ENCODE peak calls at places on chromosomes 7 and 10, in six cellular contexts. C, V, I, L, M and Z are unnamed samples.
A peak's percentile ranks its signal among the peaks of the same experiment; 100 is the strongest.

GRCh38 chr10:122051609-122052385 is 62.8 kb downstream of the TACC2 start:
- DNase-seq in C (peak; percentile 74), V (peak; percentile 63), I (peak; percentile 73), L (peak; percentile 51), M (no peak), Z (peak; percentile 60)

GRCh38 chr10:124650820-124651401 is 93.3 kb downstream of the FAM53B start:
- DNase-seq in C (no peak), V (no peak), I (no peak), L (no peak), M (peak; percentile 66), Z (no peak)

GRCh38 chr10:96285331-96285752 is 14.0 kb upstream of the BLNK start:
- DNase-seq in C (peak; percentile 18), V (peak; percentile 84), I (no peak), L (no peak), M (no peak), Z (no peak)

GRCh38 chr7:131424219-131424822 is 96.6 kb downstream of the MKLN1 start:
- DNase-seq in C (no peak), V (no peak), I (peak; percentile 32), L (no peak), M (no peak), Z (no peak)

GRCh38 chr10:112365014-112365432 is 8.9 kb upstream of the ACSL5 start:
- DNase-seq in C (no peak), V (peak; percentile 77), I (no peak), L (no peak), M (no peak), Z (no peak)

GRCh38 chr7:2814186-2814530 is 29.9 kb downstream of the GNA12 start:
- DNase-seq in C (no peak), V (no peak), I (no peak), L (no peak), M (no peak), Z (no peak)

GRCh38 chr7:99837649-99838361 is 10.0 kb downstream of the CYP3A43 start:
- DNase-seq in C (no peak), V (no peak), I (peak; percentile 40), L (no peak), M (no peak), Z (no peak)

GRCh38 chr10:14010083-14010551 is 320.6 kb downstream of the FRMD4A start:
- DNase-seq in C (no peak), V (no peak), I (no peak), L (no peak), M (no peak), Z (no peak)

GRCh38 chr7:28832669-28833068 is 125.5 kb downstream of the TRIL start:
- DNase-seq in C (no peak), V (no peak), I (no peak), L (no peak), M (no peak), Z (no peak)

GRCh38 chr7:110718514-110719205 is 372.3 kb upstream of the LRRN3 start:
- DNase-seq in C (no peak), V (no peak), I (no peak), L (no peak), M (no peak), Z (no peak)

GRCh38 chr10:102963237-102963886 is 45.3 kb downstream of the CNNM2 start:
- DNase-seq in C (peak; percentile 8), V (no peak), I (no peak), L (no peak), M (no peak), Z (no peak)

GRCh38 chr7:19284596-19285300 is 139.5 kb upstream of the FERD3L start:
- DNase-seq in C (no peak), V (no peak), I (no peak), L (no peak), M (no peak), Z (no peak)

GRCh38 chr10:43595739-43596298 is 10.4 kb upstream of the ZNF485 start:
- DNase-seq in C (no peak), V (no peak), I (no peak), L (no peak), M (peak; percentile 5), Z (no peak)

GRCh38 chr10:79322616-79323566 is 24.4 kb upstream of the PPIF start:
- DNase-seq in C (no peak), V (no peak), I (no peak), L (no peak), M (peak; percentile 68), Z (no peak)

GRCh38 chr10:28837613-28838390 is 160.5 kb downstream of the BAMBI start:
- DNase-seq in C (no peak), V (no peak), I (no peak), L (no peak), M (no peak), Z (no peak)

GRCh38 chr7:22238354-22239311 is 118.3 kb downstream of the RAPGEF5 start:
- DNase-seq in C (no peak), V (no peak), I (no peak), L (no peak), M (no peak), Z (no peak)

GRCh38 chr10:110088756-110089155 is 81.0 kb downstream of the ADD3 start:
- DNase-seq in C (no peak), V (no peak), I (no peak), L (no peak), M (no peak), Z (no peak)

GRCh38 chr7:113083132-113083833 is 3.3 kb downstream of the GPR85 start:
- DNase-seq in C (no peak), V (no peak), I (peak; percentile 23), L (no peak), M (no peak), Z (no peak)

GRCh38 chr10:91137822-91138221 is 82.6 kb upstream of the PCGF5 start:
- DNase-seq in C (no peak), V (no peak), I (no peak), L (no peak), M (no peak), Z (peak; percentile 6)

GRCh38 chr10:79488303-79488702 is 24.0 kb upstream of the EIF5AL1 start:
- DNase-seq in C (peak; percentile 17), V (no peak), I (peak; percentile 81), L (no peak), M (no peak), Z (peak; percentile 45)

GRCh38 chr7:20064974-20065862 is 152.0 kb downstream of the MACC1 start:
- DNase-seq in C (peak; percentile 6), V (no peak), I (peak; percentile 18), L (no peak), M (no peak), Z (no peak)

GRCh38 chr10:15168296-15168780 is at the start of gene NMT2:
- DNase-seq in C (peak; percentile 94), V (peak; percentile 92), I (no peak), L (peak; percentile 81), M (no peak), Z (peak; percentile 88)

GRCh38 chr7:21200513-21200912 is 227.4 kb upstream of the SP4 start:
- DNase-seq in C (no peak), V (no peak), I (no peak), L (no peak), M (no peak), Z (no peak)

GRCh38 chr7:77199008-77199966 is at the start of gene FGL2:
- DNase-seq in C (no peak), V (peak; percentile 65), I (peak; percentile 37), L (no peak), M (no peak), Z (no peak)

GRCh38 chr7:46127805-46128204 is 206.7 kb upstream of the IGFBP3 start:
- DNase-seq in C (no peak), V (no peak), I (no peak), L (no peak), M (no peak), Z (no peak)

GRCh38 chr10:22606164-22606614 is 108.2 kb downstream of the PIP4K2A start:
- DNase-seq in C (no peak), V (no peak), I (no peak), L (no peak), M (no peak), Z (no peak)

GRCh38 chr10:105579112-105579511 is 938.0 kb downstream of the SORCS3 start:
- DNase-seq in C (no peak), V (no peak), I (no peak), L (no peak), M (no peak), Z (no peak)

GRCh38 chr10:98528166-98528784 is 81.5 kb upstream of the HPS1 start:
- DNase-seq in C (no peak), V (no peak), I (no peak), L (no peak), M (no peak), Z (no peak)

GRCh38 chr7:26198781-26199169 is 1.8 kb downstream of the HNRNPA2B1 start:
- DNase-seq in C (no peak), V (no peak), I (no peak), L (no peak), M (no peak), Z (no peak)

DNA sequence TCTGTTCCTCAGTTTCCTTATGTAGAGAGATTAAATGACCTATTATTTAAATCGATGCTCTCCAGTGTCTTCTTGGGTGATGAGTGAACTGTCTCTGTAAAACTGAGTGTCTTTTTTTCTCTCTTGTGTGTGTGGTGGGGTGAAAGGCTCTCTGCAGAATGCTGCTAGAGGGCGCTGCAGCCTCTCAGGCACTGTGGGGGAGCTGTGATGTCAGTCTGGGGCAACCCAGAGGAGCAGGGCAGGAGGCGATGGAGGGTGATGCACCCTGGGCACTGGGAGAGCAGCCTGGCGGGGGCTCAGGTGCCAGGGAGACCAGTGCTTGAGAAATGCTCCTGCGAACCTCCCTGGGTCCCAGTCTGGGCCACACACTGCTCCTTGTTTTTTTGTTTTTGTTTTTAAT is 110.1 kb upstream of the POM121L12 start:
- DNase-seq in C (no peak), V (no peak), I (no peak), L (no peak), M (no peak), Z (no peak)
- TF ChIP-seq CTCF in C (no peak), V (no peak), I (no peak), L (no peak), M (no peak), Z (no peak)

DNA sequence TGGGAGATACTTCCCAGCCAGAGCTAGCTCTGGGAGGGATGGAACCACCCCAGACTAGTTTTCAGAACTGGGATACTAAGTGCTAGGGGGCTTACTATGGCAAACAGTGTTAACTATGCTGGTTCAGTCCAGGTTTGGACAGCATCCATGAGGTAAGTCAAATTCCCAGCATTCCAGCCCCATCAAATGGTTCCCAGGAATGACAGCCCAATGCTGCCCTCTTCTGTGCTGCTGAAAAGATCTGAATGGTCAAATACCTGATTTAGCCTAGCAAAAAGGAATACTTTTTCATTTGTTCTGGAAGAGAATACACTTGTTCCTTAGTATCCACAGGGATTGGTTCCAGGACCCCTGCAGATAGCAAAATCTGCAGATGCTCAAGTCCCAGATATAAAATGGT is 141.8 kb upstream of the CCDC6 start:
- DNase-seq in C (peak; percentile 83), V (no peak), I (peak; percentile 17), L (no peak), M (no peak), Z (peak; percentile 48)
- TF ChIP-seq CTCF in C (peak; percentile 86), V (peak; percentile 14), I (peak; percentile 40), L (no peak), M (no peak), Z (peak; percentile 57)

DNA sequence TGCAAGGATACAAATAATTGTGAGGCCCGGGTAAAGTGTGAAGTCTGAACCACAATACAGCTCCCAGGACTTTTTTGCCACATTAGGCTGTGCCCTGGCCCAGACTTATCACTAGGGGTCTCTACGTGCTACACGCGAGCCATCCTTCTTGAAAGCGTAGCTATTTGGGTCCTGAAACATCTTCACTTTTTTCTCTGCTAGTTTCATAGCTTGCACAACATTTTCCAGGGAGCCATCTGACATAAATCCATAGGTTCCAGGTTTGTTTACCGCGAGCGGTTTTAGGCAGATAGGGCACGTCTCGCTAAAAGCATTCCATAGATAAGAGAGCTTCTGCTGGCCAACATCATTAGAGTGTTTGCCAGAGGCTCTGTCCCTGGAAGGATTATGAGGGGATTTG is 226.5 kb downstream of the RPS24 start:
- DNase-seq in C (peak; percentile 84), V (no peak), I (peak; percentile 69), L (no peak), M (no peak), Z (no peak)
- TF ChIP-seq CTCF in C (peak; percentile 43), V (no peak), I (peak; percentile 46), L (peak; percentile 29), M (no peak), Z (no peak)

GRCh38 chr10:101566333-101567164 is 21.5 kb downstream of the POLL start:
- DNase-seq in C (no peak), V (no peak), I (no peak), L (no peak), M (no peak), Z (no peak)
- TF ChIP-seq CTCF in C (no peak), V (no peak), I (no peak), L (peak; percentile 31), M (no peak), Z (no peak)